ENCODE peak calls at places on chromosomes 6 and 20, in four cellular contexts. C, W, Y and P are unnamed samples.

GRCh38 chr6:16669227-16669626 is 92.0 kb downstream of the ATXN1 start:
- DNase-seq in W (peak), Y (no peak), C (peak), P (peak)

GRCh38 chr6:110581682-110582081 is 105.3 kb upstream of the SLC22A16 start:
- DNase-seq in W (no peak), Y (no peak), C (no peak), P (no peak)

GRCh38 chr6:45710304-45710821 is 305.3 kb downstream of the CLIC5 start:
- DNase-seq in C (peak), Y (no peak), W (peak), P (peak)

GRCh38 chr6:36298037-36298436 is 28.2 kb downstream of the PNPLA1 start:
- DNase-seq in Y (no peak), C (no peak), W (no peak), P (no peak)

GRCh38 chr6:122622404-122622938 is 12.3 kb downstream of the PKIB start:
- DNase-seq in C (no peak), W (peak), Y (no peak), P (no peak)

GRCh38 chr6:168310945-168311344 is 8.6 kb downstream of the DACT2 start:
- DNase-seq in Y (peak), W (no peak), C (no peak), P (no peak)

GRCh38 chr20:2809690-2810089 is 5.1 kb upstream of the C20orf141 start:
- DNase-seq in W (no peak), Y (no peak), C (no peak), P (no peak)

GRCh38 chr6:112841553-112842337 is 494.6 kb downstream of the RFPL4B start:
- DNase-seq in C (no peak), W (no peak), Y (no peak), P (no peak)

GRCh38 chr6:144176043-144176442 is 25.7 kb downstream of the STX11 start:
- DNase-seq in Y (no peak), W (no peak), C (no peak), P (no peak)

GRCh38 chr20:47576516-47577033 is 74.9 kb downstream of the NCOA3 start:
- DNase-seq in Y (no peak), C (peak), W (peak), P (peak)

GRCh38 chr6:32815115-32815514 is 1.7 kb downstream of the HLA-DOB start:
- DNase-seq in W (no peak), Y (no peak), C (no peak), P (peak)

GRCh38 chr6:116371384-116372209 is 850 bp downstream of the DSE start:
- DNase-seq in C (peak), W (peak), Y (peak), P (peak)

GRCh38 chr6:12011276-12012112 is 618 bp upstream of the HIVEP1 start:
- DNase-seq in Y (peak), W (peak), C (peak), P (peak)
- H3K4me3 ChIP-seq in Y (peak), W (peak), C (peak), P (peak)

GRCh38 chr6:161922631-161923119 is 648.8 kb upstream of the AGPAT4 start:
- DNase-seq in W (peak), Y (no peak), C (peak), P (peak)
- TF ChIP-seq CTCF in W (peak), Y (peak), C (no peak), P (peak)

DNA sequence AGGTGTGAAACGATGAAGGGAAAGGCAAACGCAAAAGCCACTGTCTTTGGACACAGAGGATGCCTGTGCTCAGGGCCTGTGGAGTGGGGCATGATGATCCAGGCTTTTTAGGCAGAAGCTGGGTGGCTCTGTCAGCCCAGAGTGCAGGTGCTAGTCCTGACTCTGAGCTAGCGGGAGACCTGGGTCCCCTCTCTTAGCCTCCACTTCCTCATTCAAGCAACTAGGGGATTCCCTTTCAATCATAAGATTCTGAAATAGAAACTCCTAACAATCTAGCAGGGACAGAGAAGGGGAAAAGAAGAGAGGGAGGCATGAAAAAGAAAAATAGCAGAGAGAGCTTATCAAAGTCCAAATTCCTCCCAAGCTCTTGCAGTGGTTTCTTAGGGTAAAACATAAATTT is 7.6 kb upstream of the HIVEP2 start:
- DNase-seq in W (no peak), C (no peak), Y (no peak), P (no peak)
- H3K4me3 ChIP-seq in W (no peak), C (no peak), Y (no peak), P (no peak)

DNA sequence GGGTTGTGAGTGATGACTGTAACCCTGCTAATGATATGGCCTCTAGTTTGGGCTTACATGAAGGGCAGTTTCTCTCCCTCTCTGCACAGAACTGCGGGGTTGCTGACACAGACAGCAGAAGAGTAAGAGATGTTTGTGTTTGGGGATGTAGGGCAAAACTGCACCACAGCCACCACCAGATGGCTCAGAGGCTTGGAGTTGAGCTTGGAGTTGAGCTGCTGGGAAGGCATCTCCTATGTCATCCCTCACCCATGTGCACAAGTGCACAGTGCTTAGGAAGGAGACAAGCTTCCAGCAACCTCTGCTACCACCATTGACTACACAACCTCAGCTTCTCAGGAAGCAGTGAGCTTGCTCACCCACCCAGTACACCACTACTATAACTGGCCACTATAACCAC is 303.9 kb upstream of the DEFB112 start:
- DNase-seq in Y (no peak), C (no peak), W (no peak), P (no peak)
- TF ChIP-seq CTCF in Y (no peak), C (no peak), W (no peak), P (no peak)

DNA sequence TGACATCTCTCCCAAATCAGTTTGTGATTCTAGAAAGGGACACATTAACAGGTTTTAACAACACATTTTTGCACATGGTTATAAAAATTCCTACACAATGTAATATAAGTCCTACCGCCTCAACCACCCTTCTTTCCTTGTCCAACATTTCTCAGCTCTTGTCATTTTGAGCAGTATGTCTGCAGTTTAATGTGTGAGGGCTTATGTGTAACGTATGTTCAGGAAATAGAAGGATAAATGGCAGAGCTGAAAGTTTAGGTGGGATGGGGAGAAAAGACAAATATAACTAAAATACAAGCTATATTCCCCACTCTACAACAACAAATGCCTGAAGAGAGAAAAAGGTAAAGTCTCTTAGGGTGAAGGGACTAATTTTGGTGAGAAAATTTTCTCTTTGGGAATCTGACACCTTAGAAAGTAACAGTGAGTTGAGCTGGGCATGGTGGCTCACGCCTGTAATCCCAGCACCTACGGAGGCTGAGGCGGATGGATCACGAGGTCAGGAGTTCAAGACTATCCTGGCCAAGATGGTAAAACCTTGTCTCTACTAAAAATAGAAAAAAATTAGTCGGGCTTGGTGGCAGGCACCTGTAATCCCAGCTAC is 5.0 kb downstream of the PNRC1 start:
- DNase-seq in C (no peak), Y (no peak), W (no peak), P (no peak)
- H3K4me3 ChIP-seq in C (no peak), Y (no peak), W (no peak), P (no peak)

GRCh38 chr6:99324996-99325395 is 24.5 kb downstream of the FAXC start:
- DNase-seq in Y (no peak), C (no peak), W (no peak), P (no peak)
- TF ChIP-seq CTCF in Y (no peak), C (no peak), W (no peak), P (no peak)

DNA sequence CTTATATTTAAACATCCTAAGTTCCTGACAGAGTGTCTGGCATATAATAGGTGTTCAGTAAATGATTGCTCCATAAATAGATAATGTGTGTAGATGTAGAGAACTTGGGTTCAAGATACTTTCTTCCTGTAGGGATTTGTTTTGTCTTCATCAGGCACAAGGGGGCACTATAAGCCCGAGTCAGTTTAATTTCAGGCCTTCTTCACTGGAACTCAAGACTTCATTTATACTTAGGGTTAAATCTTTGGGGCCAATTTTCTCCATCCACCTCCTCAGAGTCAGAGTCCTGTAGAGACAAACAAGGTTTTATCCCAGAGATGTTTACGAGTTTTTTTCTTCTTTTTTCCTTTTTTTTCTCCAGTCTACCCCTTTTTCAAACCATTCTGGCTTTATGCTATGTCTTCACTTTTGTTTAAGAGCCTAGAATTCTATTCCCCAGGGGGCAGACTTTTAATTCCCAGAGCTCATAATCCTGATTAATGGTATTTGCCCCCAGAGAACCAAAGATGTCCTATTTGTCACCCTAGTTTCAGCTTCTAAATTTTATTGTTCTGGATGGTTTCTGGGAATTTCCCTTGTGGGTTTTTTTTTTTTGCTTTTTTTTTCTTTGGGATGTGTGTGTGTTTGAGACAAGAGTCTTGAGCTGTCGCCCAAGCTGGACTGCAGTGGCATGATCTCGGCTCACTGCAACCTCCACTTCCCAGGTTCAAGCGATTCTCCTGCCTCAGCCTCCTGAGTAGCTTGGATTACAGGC is 88.4 kb downstream of the HFE start:
- DNase-seq in Y (no peak), C (peak), W (no peak), P (peak)
- H3K4me3 ChIP-seq in Y (no peak), C (no peak), W (no peak), P (no peak)

GRCh38 chr20:18137412-18138265 is at the start of the genes KAT14 and PET117:
- DNase-seq in W (peak), C (peak), Y (peak), P (peak)
- TF ChIP-seq CTCF in W (no peak), C (no peak), Y (no peak), P (no peak)